ENCODE peak calls at places on chromosomes 5 and 9, in five cellular contexts. N is GM23338; D is effector memory CD4-positive, alpha-beta T cell; J is endothelial cell of umbilical vein; K is psoas muscle. W is an unnamed sample.

GRCh38 chr5:167982-168660 is 23.2 kb upstream of the LRRC14B start:
- DNase-seq in J (peak), D (no peak), K (peak), N (no peak), W (no peak)

GRCh38 chr5:57834829-57835554 is 352.4 kb upstream of the ACTBL2 start:
- DNase-seq in N (peak), K (no peak), D (no peak), J (peak), W (no peak)

GRCh38 chr9:14485366-14485765 is 171.4 kb upstream of the NFIB start:
- DNase-seq in J (no peak), N (no peak), D (no peak), K (no peak), W (no peak)

GRCh38 chr5:2178528-2178927 is 295.8 kb upstream of the IRX4 start:
- DNase-seq in N (no peak), J (no peak), D (no peak), K (no peak), W (no peak)

GRCh38 chr9:37925786-37926736 is 22.1 kb upstream of the SLC25A51 start:
- DNase-seq in J (peak), D (no peak), K (no peak), N (no peak), W (no peak)

GRCh38 chr5:139636975-139637408 is 11.2 kb upstream of the CXXC5 start:
- DNase-seq in K (no peak), N (no peak), J (no peak), D (no peak), W (no peak)

GRCh38 chr9:124894741-124895170 is 32.8 kb downstream of the ARPC5L start:
- DNase-seq in J (peak), N (peak), D (no peak), K (no peak), W (no peak)

GRCh38 chr9:78973906-78974305 is 597.9 kb upstream of the TLE4 start:
- DNase-seq in D (no peak), N (peak), K (no peak), J (no peak), W (no peak)

GRCh38 chr5:123000731-123001130 is 35.8 kb downstream of the PPIC start:
- DNase-seq in N (no peak), K (no peak), J (no peak), D (no peak), W (no peak)

GRCh38 chr5:95858661-95859326 is 36.3 kb upstream of the GLRX start:
- DNase-seq in N (peak), D (peak), J (peak), K (peak), W (peak)
- H3K27ac ChIP-seq in N (no peak), D (no peak), J (peak), K (peak), W (peak)

GRCh38 chr5:75142566-75143136 is 90.3 kb upstream of the GCNT4 start:
- DNase-seq in N (peak), D (no peak), J (no peak), K (no peak), W (no peak)

GRCh38 chr5:75140277-75140676 is 87.9 kb upstream of the GCNT4 start:
- DNase-seq in D (no peak), J (no peak), K (no peak), N (no peak), W (no peak)

DNA sequence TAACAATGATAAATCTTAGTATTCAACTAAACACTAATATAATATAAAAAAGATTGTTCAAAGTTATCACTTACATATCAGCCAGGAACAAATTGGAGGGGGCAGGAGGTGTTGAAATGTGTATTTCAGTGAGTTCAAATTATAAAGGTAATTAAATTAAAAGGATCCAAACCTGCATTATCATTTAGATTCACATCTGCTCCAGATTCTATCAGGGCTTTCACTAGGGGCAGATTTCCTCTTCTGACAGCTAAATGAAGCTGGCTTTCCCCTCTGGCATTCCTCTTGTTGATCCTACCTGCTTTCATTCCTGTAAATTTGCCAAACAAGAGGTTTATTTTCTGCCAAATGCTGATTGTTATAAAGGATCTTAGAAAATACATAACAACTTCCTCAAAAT is 86.3 kb upstream of the GCNT4 start:
- DNase-seq in K (no peak), N (peak), D (no peak), J (no peak), W (no peak)
- H3K27ac ChIP-seq in K (no peak), N (no peak), D (no peak), J (no peak), W (no peak)

GRCh38 chr5:152527358-152528048 is 122.4 kb upstream of the NMUR2 start:
- DNase-seq in J (no peak), D (no peak), N (no peak), K (no peak), W (no peak)

GRCh38 chr5:152532714-152533113 is 127.6 kb upstream of the NMUR2 start:
- DNase-seq in N (peak), D (no peak), K (no peak), J (peak), W (no peak)

GRCh38 chr5:152523964-152524363 is 118.9 kb upstream of the NMUR2 start:
- DNase-seq in D (no peak), N (no peak), J (no peak), K (no peak), W (no peak)

DNA sequence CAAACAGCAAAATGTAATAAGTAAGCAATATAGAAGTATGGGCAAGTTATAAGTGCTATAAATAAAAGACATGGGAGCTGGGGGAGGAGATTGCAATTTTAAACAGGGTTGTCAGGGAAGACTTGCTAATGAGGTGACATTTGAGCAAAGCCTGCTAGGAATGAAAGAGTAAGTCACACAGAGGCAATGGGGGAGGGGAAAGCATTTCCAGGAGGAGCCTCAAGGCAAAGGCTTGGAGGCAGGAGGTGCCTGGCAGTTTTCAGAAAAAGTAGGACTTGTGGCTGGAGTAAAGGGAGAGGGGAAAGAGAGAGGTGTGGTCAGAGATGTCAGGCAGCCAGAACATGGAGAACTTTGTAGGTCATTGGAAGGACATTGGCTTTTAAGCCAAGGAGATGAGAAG is 124.4 kb upstream of the NMUR2 start:
- DNase-seq in D (no peak), N (peak), K (no peak), J (no peak), W (no peak)
- H3K27ac ChIP-seq in D (no peak), N (no peak), K (no peak), J (no peak), W (no peak)

GRCh38 chr9:133580416-133580738 is 28.8 kb downstream of the FAM163B start:
- DNase-seq in N (no peak), K (no peak), D (no peak), J (no peak), W (no peak)
- H3K27ac ChIP-seq in N (no peak), K (no peak), D (no peak), J (no peak), W (no peak)

DNA sequence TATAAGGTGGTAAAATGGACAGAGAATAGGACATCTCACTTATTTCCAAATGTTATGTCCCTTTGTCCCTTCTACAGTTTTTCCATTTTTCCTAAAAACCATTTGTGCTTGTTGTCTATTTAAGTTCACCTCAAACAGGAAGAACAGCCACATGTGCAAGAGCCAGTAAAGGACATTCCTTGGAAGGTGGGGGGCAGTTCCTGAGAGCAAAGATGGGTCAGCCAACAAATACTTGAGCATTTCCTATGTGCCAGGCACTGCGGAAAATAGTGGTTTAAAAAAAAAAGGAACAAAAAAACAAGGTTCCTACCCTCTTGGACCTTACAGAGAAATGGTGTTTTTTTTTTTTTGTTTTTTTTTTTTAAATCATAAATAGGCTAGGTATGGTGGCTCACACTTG is 26.8 kb downstream of the ANP32B start:
- DNase-seq in J (peak), K (no peak), D (no peak), N (no peak), W (no peak)
- H3K27ac ChIP-seq in J (peak), K (peak), D (no peak), N (no peak), W (no peak)

DNA sequence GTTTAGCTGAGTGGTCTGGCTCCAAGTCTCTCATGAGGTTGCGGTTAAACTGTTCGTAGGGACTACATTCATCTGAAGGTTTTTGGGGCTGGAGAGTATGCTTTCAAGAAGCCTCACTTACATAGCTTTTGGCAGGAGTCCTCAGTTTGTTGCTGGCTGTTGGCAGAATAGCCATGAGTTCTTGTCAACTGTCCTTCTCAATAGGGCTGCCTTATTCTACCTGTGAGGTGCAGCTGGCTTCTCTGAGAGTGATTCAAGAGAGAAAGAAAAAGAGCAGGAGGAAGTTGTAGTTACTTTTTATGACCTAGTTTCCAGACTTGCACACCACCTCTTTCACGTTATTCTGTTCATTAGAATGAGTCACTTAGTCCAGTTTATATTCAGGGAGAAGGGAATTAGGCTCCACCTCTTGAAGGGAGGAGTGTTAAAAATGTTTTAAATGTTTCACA is 33.2 kb downstream of the YTHDC2 start:
- DNase-seq in K (no peak), N (no peak), D (no peak), J (peak), W (no peak)
- H3K27ac ChIP-seq in K (no peak), N (no peak), D (no peak), J (no peak), W (no peak)